ENCODE peak calls at places on chromosomes 13 and 19, in ten cellular contexts. X is stomach, T is astrocyte of the spinal cord, A is BE2C, U is ascending aorta, I is Peyer's patch, O is IMR-90, D is AG04450, P is AG10803, F is tibial artery. N is an unnamed sample.

GRCh38 chr19:43725468-43725867 is 9.6 kb downstream of the IRGC start:
- DNase-seq in D (no peak), A (no peak), F (no peak), P (no peak), X (no peak), O (no peak), T (no peak), U (no peak), I (no peak), N (no peak)

GRCh38 chr13:104571161-104571889 is 1505.1 kb upstream of the SLC10A2 start:
- DNase-seq in F (peak), I (no peak), P (peak), U (peak), O (peak), X (peak), D (peak), T (peak), A (peak), N (peak)

GRCh38 chr19:29079331-29079730 is 133.6 kb downstream of the UQCRFS1 start:
- DNase-seq in I (no peak), T (no peak), F (no peak), U (peak), A (no peak), X (no peak), P (peak), D (no peak), O (no peak), N (no peak)

GRCh38 chr19:46648961-46649960 is 11.7 kb downstream of the DACT3 start:
- DNase-seq in D (no peak), I (no peak), P (no peak), O (no peak), F (no peak), U (no peak), A (no peak), X (no peak), T (no peak), N (no peak)

GRCh38 chr13:96052655-96053002 is 572 bp downstream of the UGGT2 start:
- DNase-seq in A (no peak), F (no peak), U (no peak), P (peak), T (peak), I (no peak), X (no peak), D (peak), O (peak), N (peak)

GRCh38 chr19:30222993-30223865 is 149.0 kb upstream of the ZNF536 start:
- DNase-seq in U (no peak), D (no peak), F (no peak), O (no peak), A (no peak), X (no peak), T (no peak), P (peak), I (no peak), N (no peak)

GRCh38 chr19:29383696-29384095 is 142.1 kb upstream of the VSTM2B start:
- DNase-seq in D (no peak), O (no peak), T (no peak), I (peak), P (no peak), U (peak), F (peak), A (no peak), X (no peak), N (no peak)

GRCh38 chr19:996051-996838 is 4.0 kb upstream of the GRIN3B start:
- DNase-seq in F (no peak), O (peak), T (peak), P (peak), I (no peak), D (no peak), A (peak), U (no peak), X (peak), N (no peak)

GRCh38 chr19:4264812-4265211 is 14.3 kb upstream of the SHD start:
- DNase-seq in D (no peak), A (no peak), O (no peak), X (no peak), T (no peak), P (no peak), I (no peak), U (no peak), F (no peak), N (no peak)

GRCh38 chr13:30103161-30103858 is 204.0 kb downstream of the KATNAL1 start:
- DNase-seq in I (no peak), F (no peak), A (no peak), X (no peak), U (no peak), D (no peak), O (no peak), T (no peak), P (no peak), N (no peak)

GRCh38 chr13:36207672-36208071 is 6.7 kb downstream of the SOHLH2 start:
- DNase-seq in U (no peak), O (no peak), I (no peak), A (no peak), P (no peak), F (no peak), T (no peak), X (no peak), D (no peak), N (no peak)

GRCh38 chr13:90654970-90655369 is 692.5 kb upstream of the MIR17HG start:
- DNase-seq in O (no peak), P (no peak), I (no peak), D (no peak), T (no peak), U (no peak), F (no peak), X (no peak), A (no peak), N (no peak)

GRCh38 chr13:90652036-90652435 is 695.5 kb upstream of the MIR17HG start:
- DNase-seq in T (no peak), F (no peak), X (no peak), U (no peak), O (no peak), D (no peak), P (no peak), I (no peak), A (no peak), N (no peak)
- TF ChIP-seq CTCF in T (no peak), F (no peak), X (no peak), U (no peak), O (no peak), D (no peak), P (no peak), I (no peak), A (no peak), N (no peak)

GRCh38 chr19:7999376-7999775 is 6.1 kb downstream of the ELAVL1 start:
- DNase-seq in P (no peak), T (no peak), O (no peak), A (no peak), U (no peak), F (no peak), D (no peak), X (no peak), I (no peak), N (no peak)

GRCh38 chr19:8000298-8001038 is 5.0 kb downstream of the ELAVL1 start:
- DNase-seq in U (no peak), F (no peak), D (no peak), X (no peak), A (no peak), P (no peak), T (no peak), I (no peak), O (no peak), N (no peak)

GRCh38 chr19:8004001-8004400 is 1.4 kb downstream of the ELAVL1 start:
- DNase-seq in F (no peak), I (no peak), O (no peak), U (no peak), D (no peak), X (no peak), T (no peak), P (no peak), A (no peak), N (no peak)

GRCh38 chr19:8001995-8002849 is 3.2 kb downstream of the ELAVL1 start:
- DNase-seq in U (peak), A (peak), X (peak), F (peak), T (peak), I (peak), D (peak), P (peak), O (peak), N (peak)

DNA sequence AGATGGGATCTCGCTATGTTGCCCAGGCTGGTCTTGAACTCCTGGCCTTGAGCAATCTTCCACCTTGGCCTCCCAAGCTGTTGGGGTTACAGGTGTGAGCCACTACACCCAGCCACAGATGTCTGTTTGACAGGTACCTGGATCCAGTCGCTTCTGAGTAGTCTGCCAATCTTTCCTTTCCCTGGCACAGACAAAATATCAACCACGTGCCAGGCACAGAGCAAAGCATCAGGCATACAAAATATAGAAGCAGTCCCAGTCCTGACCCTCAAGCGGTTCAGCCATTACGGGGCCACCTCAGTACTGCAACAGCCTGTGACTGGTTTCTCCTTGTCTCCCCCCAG is 3.8 kb downstream of the ELAVL1 start:
- DNase-seq in F (no peak), X (no peak), D (no peak), P (no peak), A (no peak), T (no peak), O (no peak), I (no peak), U (no peak), N (no peak)
- H3K4me3 ChIP-seq in F (no peak), X (peak), D (no peak), P (no peak), A (no peak), T (no peak), O (no peak), I (no peak), U (no peak), N (no peak)

GRCh38 chr13:52652980-52653303 is 306 bp downstream of the SUGT1 start:
- DNase-seq in T (no peak), X (no peak), A (no peak), O (no peak), D (no peak), F (no peak), P (no peak), I (no peak), U (no peak), N (no peak)
- TF ChIP-seq CTCF in T (no peak), X (no peak), A (no peak), O (no peak), D (no peak), F (no peak), P (no peak), I (no peak), U (no peak), N (no peak)

GRCh38 chr13:114128624-114129522 is 3.5 kb downstream of the RASA3 start:
- DNase-seq in A (no peak), D (peak), I (no peak), U (peak), T (peak), P (peak), O (peak), F (peak), X (peak), N (peak)

GRCh38 chr13:114128348-114128623 is 4.1 kb downstream of the RASA3 start:
- DNase-seq in X (no peak), F (no peak), I (no peak), D (no peak), O (no peak), A (no peak), P (no peak), T (no peak), U (no peak), N (no peak)

GRCh38 chr13:114130708-114131580 is 1.5 kb downstream of the RASA3 start:
- DNase-seq in A (peak), U (peak), D (peak), F (peak), I (no peak), O (peak), P (peak), X (no peak), T (peak), N (peak)

GRCh38 chr13:114130131-114130707 is 2.2 kb downstream of the RASA3 start:
- DNase-seq in D (no peak), O (no peak), I (no peak), U (peak), F (no peak), A (no peak), P (no peak), X (no peak), T (no peak), N (no peak)

GRCh38 chr13:114129649-114130062 is 2.8 kb downstream of the RASA3 start:
- DNase-seq in D (no peak), X (no peak), P (no peak), T (no peak), O (no peak), F (no peak), U (peak), A (no peak), I (no peak), N (no peak)
- H3K4me3 ChIP-seq in D (peak), X (no peak), P (peak), T (peak), O (no peak), F (no peak), U (no peak), A (no peak), I (no peak), N (peak)

N was measured in astrocyte of the cerebellum.